ENCODE peak calls at places on chromosome 20, in eight cellular contexts. O, Q, I, W, N, Y, H and G are unnamed samples.

GRCh38 chr20:4406627-4407026 is 315.1 kb upstream of the PRND start:
- DNase-seq in O (no peak), Q (no peak), I (peak), N (no peak), W (no peak), H (peak), Y (no peak), G (peak)

GRCh38 chr20:16428112-16428511 is 145.1 kb downstream of the KIF16B start:
- DNase-seq in I (no peak), Q (no peak), N (no peak), Y (no peak), O (no peak), H (no peak), W (no peak), G (no peak)

GRCh38 chr20:20843982-20844381 is 131.5 kb upstream of the RALGAPA2 start:
- DNase-seq in O (no peak), I (no peak), N (no peak), W (no peak), Q (no peak), H (no peak), Y (no peak), G (no peak)

GRCh38 chr20:19269737-19270325 is 57.4 kb downstream of the SLC24A3 start:
- DNase-seq in Y (no peak), N (no peak), I (peak), Q (no peak), H (no peak), O (no peak), W (no peak), G (no peak)

GRCh38 chr20:34315236-34315635 is 12.1 kb upstream of the AHCY start:
- DNase-seq in N (no peak), Y (no peak), W (no peak), I (no peak), Q (no peak), O (no peak), H (no peak), G (no peak)

GRCh38 chr20:50277460-50278376 is 87.1 kb downstream of the CEBPB start:
- DNase-seq in I (no peak), Y (no peak), N (no peak), W (no peak), Q (no peak), H (no peak), O (no peak), G (no peak)

GRCh38 chr20:58246346-58246745 is 17.9 kb upstream of the ANKRD60 start:
- DNase-seq in Y (no peak), N (no peak), O (no peak), Q (no peak), W (no peak), I (peak), H (no peak), G (no peak)

GRCh38 chr20:32231847-32232246 is 24.2 kb downstream of the POFUT1 start:
- DNase-seq in O (no peak), I (no peak), Y (no peak), W (no peak), N (no peak), H (no peak), Q (no peak), G (no peak)

GRCh38 chr20:6660441-6660840 is 107.0 kb upstream of the BMP2 start:
- DNase-seq in H (no peak), Y (no peak), N (no peak), W (no peak), O (no peak), Q (no peak), I (no peak), G (no peak)

GRCh38 chr20:17691758-17692157 is 8.0 kb upstream of the BANF2 start:
- DNase-seq in I (no peak), H (no peak), Y (no peak), N (no peak), O (no peak), Q (no peak), W (no peak), G (no peak)

GRCh38 chr20:6036213-6036612 is 17.6 kb downstream of the LRRN4 start:
- DNase-seq in Y (no peak), W (no peak), N (no peak), Q (no peak), H (no peak), I (no peak), O (no peak), G (no peak)

GRCh38 chr20:64212750-64213149 is 42.8 kb upstream of the PCMTD2 start:
- DNase-seq in W (no peak), Q (no peak), O (no peak), I (peak), N (no peak), Y (no peak), H (peak), G (no peak)

GRCh38 chr20:13017235-13017634 is 8.5 kb downstream of the SPTLC3 start:
- DNase-seq in W (no peak), I (peak), Q (no peak), O (no peak), Y (no peak), H (no peak), N (no peak), G (no peak)

GRCh38 chr20:49281059-49281912 is 3.4 kb upstream of the ZNFX1 start:
- DNase-seq in N (no peak), W (no peak), H (no peak), Q (no peak), O (no peak), I (peak), Y (no peak), G (no peak)

GRCh38 chr20:56995635-56996075 is 270.8 kb downstream of the BMP7 start:
- DNase-seq in O (peak), H (no peak), I (no peak), Y (no peak), N (no peak), W (peak), Q (no peak), G (no peak)

GRCh38 chr20:47727170-47727880 is 58.0 kb downstream of the SULF2 start:
- DNase-seq in Y (no peak), I (no peak), W (no peak), Q (no peak), O (no peak), H (no peak), N (peak), G (no peak)

GRCh38 chr20:37980876-37981275 is 52.4 kb downstream of the TTI1 start:
- DNase-seq in I (no peak), Q (no peak), Y (no peak), N (no peak), H (no peak), O (no peak), W (no peak), G (no peak)

GRCh38 chr20:32142991-32143390 is 33.5 kb downstream of the TM9SF4 start:
- DNase-seq in Q (no peak), N (no peak), W (no peak), O (no peak), I (no peak), Y (no peak), H (no peak), G (no peak)

GRCh38 chr20:3330046-3330741 is 77.3 kb downstream of the DNAAF9 start:
- DNase-seq in H (peak), N (no peak), O (no peak), Y (no peak), Q (no peak), I (no peak), W (no peak), G (peak)

GRCh38 chr20:44050925-44051660 is 135.9 kb downstream of the JPH2 start:
- DNase-seq in H (no peak), W (no peak), O (no peak), Q (no peak), Y (no peak), N (no peak), I (no peak), G (no peak)

GRCh38 chr20:11564491-11564890 is 353.2 kb upstream of the BTBD3 start:
- DNase-seq in Q (no peak), Y (no peak), O (no peak), I (no peak), H (no peak), W (no peak), N (no peak), G (no peak)

GRCh38 chr20:60627751-60628565 is 624.1 kb upstream of the CDH4 start:
- DNase-seq in W (no peak), H (no peak), Y (no peak), I (no peak), N (no peak), O (no peak), Q (no peak), G (no peak)

GRCh38 chr20:8155229-8155628 is 23.2 kb downstream of the PLCB1 start:
- DNase-seq in Q (no peak), H (no peak), Y (no peak), W (no peak), O (no peak), I (no peak), N (no peak), G (no peak)

GRCh38 chr20:40251284-40251932 is 437.6 kb downstream of the MAFB start:
- DNase-seq in Q (no peak), I (no peak), H (no peak), W (no peak), Y (no peak), N (no peak), O (peak), G (no peak)

GRCh38 chr20:49029203-49029602 is 16.9 kb upstream of the CSE1L start:
- DNase-seq in Q (no peak), Y (no peak), H (no peak), I (peak), O (no peak), W (no peak), N (no peak), G (no peak)

GRCh38 chr20:58868795-58869194 is 16.3 kb downstream of the GNAS start:
- DNase-seq in H (no peak), I (no peak), O (peak), W (peak), N (no peak), Y (no peak), Q (no peak), G (no peak)

GRCh38 chr20:63164681-63165537 is 51.0 kb downstream of the YTHDF1 start:
- DNase-seq in N (no peak), O (no peak), Y (no peak), W (no peak), I (no peak), Q (no peak), H (no peak), G (no peak)

GRCh38 chr20:11159728-11160127 is 485.9 kb upstream of the JAG1 start:
- DNase-seq in O (no peak), Y (no peak), W (no peak), I (peak), Q (no peak), H (no peak), N (no peak), G (peak)

GRCh38 chr20:47438464-47439381 is 63.0 kb upstream of the NCOA3 start:
- DNase-seq in W (peak), I (peak), N (no peak), Q (no peak), Y (no peak), H (no peak), O (no peak), G (no peak)

GRCh38 chr20:49964964-49965780 is 17.6 kb upstream of the SNAI1 start:
- DNase-seq in H (no peak), I (no peak), Y (no peak), W (peak), N (no peak), O (peak), Q (peak), G (no peak)

GRCh38 chr20:1979116-1979778 is 14.6 kb downstream of the PDYN start:
- DNase-seq in Y (no peak), Q (no peak), W (no peak), I (no peak), N (no peak), H (no peak), O (no peak), G (no peak)

GRCh38 chr20:57094991-57095390 is 171.4 kb downstream of the BMP7 start:
- DNase-seq in Q (no peak), Y (no peak), N (no peak), H (no peak), O (no peak), I (no peak), W (no peak), G (no peak)

GRCh38 chr20:60465993-60466682 is 507.9 kb downstream of the CDH26 start:
- DNase-seq in I (no peak), H (no peak), N (no peak), Y (no peak), W (no peak), O (no peak), Q (no peak), G (no peak)

GRCh38 chr20:25058051-25058796 is at the start of gene ACSS1:
- DNase-seq in O (peak), N (peak), H (no peak), Q (no peak), W (no peak), I (no peak), Y (no peak), G (no peak)

GRCh38 chr20:46482864-46483263 is 30.5 kb downstream of the ZNF334 start:
- DNase-seq in N (no peak), H (no peak), O (no peak), Y (no peak), W (no peak), Q (no peak), I (no peak), G (no peak)

GRCh38 chr20:21125072-21125848 is 622 bp upstream of the KIZ start:
- DNase-seq in Q (peak), Y (no peak), W (peak), I (peak), N (no peak), O (peak), H (no peak), G (peak)

GRCh38 chr20:41014557-41015088 is 14.0 kb upstream of the TOP1 start:
- DNase-seq in I (no peak), O (no peak), N (no peak), W (no peak), Q (no peak), H (no peak), Y (no peak), G (no peak)

GRCh38 chr20:22303523-22303922 is 280.8 kb downstream of the FOXA2 start:
- DNase-seq in O (no peak), I (no peak), H (no peak), Y (no peak), Q (no peak), N (no peak), W (no peak), G (no peak)

GRCh38 chr20:15139522-15139921 is 802.1 kb upstream of the FLRT3 start:
- DNase-seq in Y (no peak), H (no peak), N (no peak), Q (no peak), I (no peak), W (no peak), O (no peak), G (no peak)